ENCODE peak calls at places on chromosomes 7 and 10, in seven cellular contexts. E is GM12892, X is H1, A is GM12891, K is HepG2, M is SK-N-SH, N is K562. U is an unnamed sample.

GRCh38 chr7:113731571-113731970 is 187.2 kb downstream of the PPP1R3A start:
- DNase-seq in E (no peak), X (no peak), A (no peak), K (no peak), M (no peak), N (no peak), U (no peak)

GRCh38 chr7:13067036-13067435 is 379.6 kb downstream of the ARL4A start:
- DNase-seq in E (no peak), X (no peak), A (no peak), K (no peak), M (no peak), N (no peak), U (no peak)

GRCh38 chr10:110176122-110176521 is 31.3 kb upstream of the MXI1 start:
- DNase-seq in E (no peak), X (no peak), A (no peak), K (no peak), M (no peak), N (no peak), U (no peak)

GRCh38 chr7:7720193-7720592 is 1.8 kb upstream of the RPA3 start:
- DNase-seq in E (no peak), X (no peak), A (no peak), K (no peak), M (no peak), N (no peak), U (no peak)

GRCh38 chr7:110358028-110358427 is 732.9 kb upstream of the LRRN3 start:
- DNase-seq in E (no peak), X (no peak), A (no peak), K (no peak), M (no peak), N (no peak), U (no peak)

GRCh38 chr10:133189256-133189655 is 29.2 kb downstream of the KNDC1 start:
- DNase-seq in E (no peak), X (no peak), A (no peak), K (no peak), M (no peak), N (no peak), U (no peak)

GRCh38 chr10:8066146-8066545 is 11.7 kb downstream of the GATA3 start:
- DNase-seq in E (no peak), X (no peak), A (no peak), K (no peak), M (no peak), N (no peak), U (no peak)

GRCh38 chr10:125083576-125083920 is 76.8 kb downstream of the CTBP2 start:
- DNase-seq in E (no peak), X (no peak), A (no peak), K (no peak), M (no peak), N (no peak), U (no peak)

GRCh38 chr7:26436996-26437547 is 145.4 kb downstream of the SNX10 start:
- DNase-seq in E (no peak), X (no peak), A (no peak), K (no peak), M (no peak), N (no peak), U (no peak)

GRCh38 chr10:11901454-11902431 is 78.6 kb downstream of the PROSER2 start:
- DNase-seq in E (no peak), X (no peak), A (no peak), K (peak; percentile 23), M (no peak), N (peak; percentile 70), U (no peak)

GRCh38 chr10:95217476-95217875 is 23.4 kb downstream of the ACSM6 start:
- DNase-seq in E (no peak), X (no peak), A (no peak), K (no peak), M (no peak), N (no peak), U (no peak)

GRCh38 chr7:16978358-16979244 is 96.8 kb upstream of the AGR3 start:
- DNase-seq in E (no peak), X (no peak), A (no peak), K (peak; percentile 75), M (no peak), N (no peak), U (no peak)

GRCh38 chr7:157525501-157525915 is 188.7 kb downstream of the DNAJB6 start:
- DNase-seq in E (no peak), X (peak; percentile 40), A (no peak), K (no peak), M (no peak), N (peak; percentile 67), U (no peak)

GRCh38 chr7:29918850-29919249 is 70.8 kb downstream of the SCRN1 start:
- DNase-seq in E (no peak), X (no peak), A (no peak), K (no peak), M (no peak), N (no peak), U (no peak)

GRCh38 chr7:29915481-29916215 is 74.0 kb downstream of the SCRN1 start:
- DNase-seq in E (no peak), X (no peak), A (no peak), K (no peak), M (no peak), N (no peak), U (no peak)

GRCh38 chr7:29919790-29920189 is 69.8 kb downstream of the SCRN1 start:
- DNase-seq in E (no peak), X (no peak), A (no peak), K (no peak), M (no peak), N (no peak), U (no peak)

GRCh38 chr7:29917583-29917982 is 72.0 kb downstream of the SCRN1 start:
- DNase-seq in E (no peak), X (no peak), A (no peak), K (no peak), M (no peak), N (no peak), U (no peak)

DNA sequence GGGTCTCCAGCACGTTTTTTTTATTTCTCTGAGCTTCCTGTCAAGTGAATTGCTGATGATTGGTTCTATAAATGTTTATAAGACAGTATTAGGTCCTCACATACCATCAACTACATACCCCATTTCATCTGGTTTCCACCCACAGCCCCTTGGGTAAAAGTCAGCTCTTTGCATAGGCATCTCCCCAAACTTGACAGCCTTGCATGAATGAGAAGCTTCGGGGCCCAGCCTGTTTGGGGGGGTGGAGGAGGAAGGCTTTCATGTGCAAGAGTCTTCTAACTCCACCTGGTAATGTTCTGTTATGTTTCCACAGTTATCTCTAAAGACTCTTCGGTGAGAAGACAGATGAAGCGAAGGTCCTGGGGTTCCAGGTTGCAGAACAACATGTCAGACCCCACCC is 75.4 kb downstream of the SCRN1 start:
- DNase-seq in E (no peak), X (no peak), A (no peak), K (no peak), M (no peak), N (no peak), U (no peak)
- TF ChIP-seq TAF1 in E (no peak), X (no peak), A (no peak), K (no peak), M (no peak), N (no peak), U (no peak)

DNA sequence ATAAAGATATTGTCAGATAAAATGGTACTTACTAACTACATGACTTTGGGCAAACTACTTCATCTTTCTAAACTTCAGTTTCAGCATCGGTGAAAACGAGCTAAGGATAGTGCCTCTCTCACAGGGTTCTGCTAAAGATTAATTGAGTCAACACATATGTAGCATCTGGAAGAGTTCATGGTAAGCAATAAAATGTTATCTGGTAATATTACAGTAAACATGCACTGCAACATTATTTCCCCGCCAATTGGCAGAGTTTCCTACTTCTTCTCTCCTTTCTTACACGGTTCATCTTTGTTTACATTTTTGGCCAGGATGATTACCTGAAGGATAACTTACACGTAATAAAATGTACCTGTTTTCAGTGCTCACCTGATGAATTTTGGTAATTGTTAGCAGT is 202.3 kb upstream of the CHRM2 start:
- DNase-seq in E (no peak), X (no peak), A (no peak), K (no peak), M (peak; percentile 26), N (no peak), U (no peak)
- TF ChIP-seq TAF1 in E (no peak), X (no peak), A (no peak), K (no peak), M (no peak), N (no peak), U (no peak)

GRCh38 chr7:93751421-93751820 is 139.1 kb downstream of the TFPI2 start:
- DNase-seq in E (no peak), X (no peak), A (no peak), K (no peak), M (no peak), N (no peak), U (no peak)
- TF ChIP-seq TAF1 in E (no peak), X (no peak), A (no peak), K (no peak), M (no peak), N (no peak), U (no peak)

DNA sequence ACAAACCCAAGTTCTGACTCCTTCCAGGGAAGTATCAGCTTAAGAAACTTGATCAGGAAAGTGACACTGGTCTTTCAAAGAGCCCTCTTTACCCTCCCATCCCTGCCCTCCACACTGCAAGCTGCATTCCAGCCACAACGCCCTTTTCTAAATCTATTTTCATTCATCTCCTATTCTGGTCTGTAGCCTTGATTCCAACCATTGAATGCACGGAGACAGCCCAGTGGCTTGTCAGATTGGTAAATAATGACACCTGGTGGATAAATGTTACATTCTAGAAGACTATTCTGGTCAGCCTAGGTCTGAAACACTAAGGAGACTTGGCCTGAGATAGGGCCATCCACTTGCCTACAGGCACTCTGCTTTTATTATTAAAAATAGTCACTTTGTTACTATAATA is 20.9 kb downstream of the MORN4 start:
- DNase-seq in E (no peak), X (no peak), A (no peak), K (peak; percentile 45), M (peak; percentile 45), N (peak; percentile 39), U (no peak)
- TF ChIP-seq TAF1 in E (no peak), X (no peak), A (no peak), K (no peak), M (no peak), N (no peak), U (no peak)

DNA sequence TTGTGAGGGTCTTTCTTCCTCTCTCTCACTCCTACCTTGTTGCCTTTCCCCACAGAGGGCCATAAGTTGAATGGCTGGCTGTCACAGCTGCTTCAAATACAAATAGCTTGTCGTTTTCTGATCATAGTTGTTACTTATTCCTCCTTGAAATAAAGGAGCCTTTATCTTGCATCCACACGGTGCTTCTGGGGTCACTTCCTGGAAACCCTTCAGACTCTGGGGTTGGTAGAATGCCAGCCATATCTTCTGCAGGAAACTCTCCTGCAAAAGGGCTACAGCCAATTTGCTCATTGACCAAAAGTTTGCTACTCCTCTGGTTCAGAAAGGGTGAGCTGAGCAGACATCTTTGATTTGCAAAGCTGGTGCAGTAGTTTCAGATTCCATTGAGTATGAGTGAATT is 70.4 kb downstream of the FAM185A start:
- DNase-seq in E (no peak), X (no peak), A (no peak), K (no peak), M (no peak), N (no peak), U (no peak)
- TF ChIP-seq TAF1 in E (no peak), X (no peak), A (no peak), K (no peak), M (no peak), N (no peak), U (no peak)

GRCh38 chr7:128530855-128531104 is 54.2 kb downstream of the METTL2B start:
- DNase-seq in E (no peak), X (no peak), A (no peak), K (no peak), M (no peak), N (no peak), U (no peak)
- TF ChIP-seq TAF1 in E (no peak), X (no peak), A (no peak), K (no peak), M (no peak), N (no peak), U (no peak)